ENCODE peak calls at places on chromosomes 13 and 19, in seven cellular contexts. J is SHP77 treated with DMSO at 0.1 percent for 48 hours, K is K562, G is T-cell, W is nephron progenitor cell, X is pancreas, Y is ascending aorta. F is an unnamed sample.

GRCh38 chr19:18972301-18972831 is 31.3 kb upstream of the HOMER3 start:
- DNase-seq in J (no peak), K (no peak), G (no peak), W (no peak), X (no peak), Y (no peak), F (no peak)

GRCh38 chr13:84399320-84400085 is 517.2 kb upstream of the SLITRK1 start:
- DNase-seq in J (no peak), K (no peak), G (no peak), W (no peak), X (no peak), Y (no peak), F (no peak)

GRCh38 chr19:2243274-2244121 is 5.6 kb upstream of the AMH start:
- DNase-seq in J (no peak), K (no peak), G (no peak), W (no peak), X (no peak), Y (no peak), F (no peak)

GRCh38 chr13:65605386-65605785 is 1624.8 kb downstream of the PCDH9 start:
- DNase-seq in J (no peak), K (no peak), G (no peak), W (no peak), X (no peak), Y (no peak), F (no peak)

GRCh38 chr19:48123907-48124675 is 13.5 kb upstream of the PLA2G4C start:
- DNase-seq in J (no peak), K (no peak), G (no peak), W (no peak), X (no peak), Y (no peak), F (no peak)

GRCh38 chr19:40503300-40503699 is 36.5 kb downstream of the SPTBN4 start:
- DNase-seq in J (no peak), K (peak), G (no peak), W (no peak), X (no peak), Y (no peak), F (no peak)

GRCh38 chr13:113232208-113233003 is 23.0 kb downstream of the CUL4A start:
- DNase-seq in J (no peak), K (no peak), G (no peak), W (no peak), X (no peak), Y (no peak), F (no peak)

GRCh38 chr13:40446365-40446764 is 220.1 kb downstream of the FOXO1 start:
- DNase-seq in J (no peak), K (no peak), G (no peak), W (no peak), X (no peak), Y (no peak), F (no peak)

GRCh38 chr19:46609511-46610412 is 8.6 kb downstream of the CALM3 start:
- DNase-seq in J (no peak), K (no peak), G (no peak), W (no peak), X (no peak), Y (peak), F (no peak)

GRCh38 chr13:78060966-78061365 is 142.3 kb upstream of the EDNRB start:
- DNase-seq in J (no peak), K (no peak), G (no peak), W (no peak), X (no peak), Y (no peak), F (no peak)

GRCh38 chr19:31141301-31141700 is 207.9 kb downstream of the TSHZ3 start:
- DNase-seq in J (no peak), K (no peak), G (no peak), W (no peak), X (no peak), Y (no peak), F (no peak)

GRCh38 chr13:98664047-98664446 is 87.1 kb upstream of the STK24 start:
- DNase-seq in J (no peak), K (no peak), G (no peak), W (no peak), X (no peak), Y (no peak), F (no peak)

GRCh38 chr13:101521371-101521770 is 68.9 kb downstream of the ITGBL1 start:
- DNase-seq in J (no peak), K (no peak), G (no peak), W (no peak), X (no peak), Y (no peak), F (no peak)

GRCh38 chr19:5288347-5288739 is 52.3 kb downstream of the PTPRS start:
- DNase-seq in J (no peak), K (no peak), G (no peak), W (no peak), X (no peak), Y (no peak), F (no peak)

GRCh38 chr19:55460670-55461258 is 678 bp downstream of the ISOC2 start:
- DNase-seq in J (peak), K (peak), G (no peak), W (peak), X (peak), Y (peak), F (no peak)

F was measured in T-helper 1 cell.